ENCODE peak calls at places on chromosomes 4 and X, in six cellular contexts. I is M059J; A is neural progenitor cell; S is NCI-H1092 treated with DMSO at 0.1 percent for 48 hours; J is stimulated activated naive CD8-positive, alpha-beta T cell treated with anti-CD3 and anti-CD28 coated beads, Interleukin-15, Interleukin-2, amounts not matched to agents 100 U/mL and 50 U/mL, for 24 hours; L is EH. O is an unnamed sample.

GRCh38 chrX:47278684-47279083 is 45.9 kb downstream of the USP11 start:
- DNase-seq in J (no peak), I (no peak), A (no peak), S (no peak), L (peak; percentile 68), O (no peak)

GRCh38 chr4:21992330-21992729 is 43.8 kb upstream of the KCNIP4 start:
- DNase-seq in A (no peak), J (no peak), S (no peak), I (peak; percentile 26), L (peak; percentile 88), O (no peak)

GRCh38 chrX:103356023-103356798 is at the start of gene TCEAL9:
- DNase-seq in S (peak; percentile 70), L (peak; percentile 80), A (peak; percentile 65), I (peak; percentile 85), J (peak; percentile 11), O (peak; percentile 67)

GRCh38 chrX:119459181-119459580 is 9.1 kb upstream of the SLC25A5 start:
- DNase-seq in L (peak; percentile 70), J (no peak), A (no peak), S (no peak), I (peak; percentile 65), O (no peak)

GRCh38 chr4:167171928-167172327 is 62.4 kb downstream of the SPOCK3 start:
- DNase-seq in A (no peak), I (no peak), L (no peak), S (no peak), J (no peak), O (no peak)

GRCh38 chrX:136260801-136261200 is 9.6 kb upstream of the MAP7D3 start:
- DNase-seq in I (peak; percentile 83), J (no peak), A (no peak), S (no peak), L (peak; percentile 91), O (no peak)

GRCh38 chr4:13238936-13239335 is 245.2 kb downstream of the RAB28 start:
- DNase-seq in J (no peak), S (no peak), L (no peak), A (no peak), I (no peak), O (no peak)

GRCh38 chr4:38034986-38035882 is 75.0 kb downstream of the PTTG2 start:
- DNase-seq in S (peak; percentile 54), I (peak; percentile 70), J (peak; percentile 30), A (peak; percentile 78), L (peak; percentile 70), O (peak; percentile 59)

GRCh38 chr4:120290553-120290952 is 223.9 kb upstream of the MAD2L1 start:
- DNase-seq in L (no peak), J (no peak), I (no peak), S (no peak), A (no peak), O (no peak)

GRCh38 chr4:5718411-5718810 is 7.4 kb downstream of the EVC start:
- DNase-seq in I (no peak), L (peak; percentile 34), J (no peak), S (no peak), A (no peak), O (no peak)

GRCh38 chrX:16695079-16695676 is 17.3 kb downstream of the CTPS2 start:
- DNase-seq in J (peak; percentile 63), L (peak; percentile 50), A (peak; percentile 68), S (peak; percentile 11), I (peak; percentile 47), O (peak; percentile 33)